ENCODE peak calls at places on chromosomes 7 and 10, in four cellular contexts. V, E, G and H are unnamed samples.
A peak's percentile ranks its signal among the peaks of the same experiment; 100 is the strongest.

GRCh38 chr7:43481905-43482678 is 100.8 kb upstream of the STK17A start:
- DNase-seq in G (no peak), V (no peak), E (no peak), H (peak; percentile 30)

GRCh38 chr10:121112618-121113384 is 261.6 kb downstream of the WDR11 start:
- DNase-seq in G (no peak), E (no peak), V (no peak), H (no peak)

GRCh38 chr7:155534691-155535090 is 11.7 kb downstream of the CNPY1 start:
- DNase-seq in G (no peak), V (no peak), E (no peak), H (no peak)

GRCh38 chr10:42933454-42934340 is 143.2 kb upstream of the RET start:
- DNase-seq in V (peak; percentile 21), G (no peak), E (no peak), H (peak; percentile 19)

GRCh38 chr7:24129597-24129996 is 154.4 kb upstream of the NPY start:
- DNase-seq in V (no peak), E (no peak), G (no peak), H (peak; percentile 22)

GRCh38 chr7:100583132-100584045 is 2.5 kb downstream of the LRCH4 start:
- DNase-seq in V (peak; percentile 50), E (peak; percentile 44), G (no peak), H (peak; percentile 67)

GRCh38 chr10:79299397-79300370 is 47.6 kb upstream of the PPIF start:
- DNase-seq in G (no peak), V (no peak), E (no peak), H (peak; percentile 90)

GRCh38 chr10:11478807-11479206 is 132.6 kb downstream of the USP6NL start:
- DNase-seq in G (no peak), E (no peak), V (no peak), H (no peak)

GRCh38 chr7:95609277-95609971 is 13.1 kb upstream of the PDK4 start:
- DNase-seq in V (peak; percentile 91), G (no peak), E (no peak), H (peak; percentile 29)

GRCh38 chr10:124323145-124323725 is 95.5 kb downstream of the OAT start:
- DNase-seq in G (no peak), E (no peak), V (no peak), H (no peak)

GRCh38 chr10:22620140-22620857 is 94.1 kb downstream of the PIP4K2A start:
- DNase-seq in V (peak; percentile 91), G (peak; percentile 25), E (no peak), H (peak; percentile 95)

GRCh38 chr10:17961551-17962422 is 10.1 kb downstream of the SLC39A12 start:
- DNase-seq in E (no peak), G (no peak), V (no peak), H (peak; percentile 47)

GRCh38 chr7:74294191-74294998 is 5.2 kb downstream of the CLIP2 start:
- DNase-seq in V (no peak), G (peak; percentile 6), E (no peak), H (no peak)

GRCh38 chr7:31099451-31100444 is 47.6 kb downstream of the ADCYAP1R1 start:
- DNase-seq in E (no peak), G (no peak), V (no peak), H (no peak)
- TF ChIP-seq FOS in E (no peak), G (no peak), V (no peak), H (no peak)

DNA sequence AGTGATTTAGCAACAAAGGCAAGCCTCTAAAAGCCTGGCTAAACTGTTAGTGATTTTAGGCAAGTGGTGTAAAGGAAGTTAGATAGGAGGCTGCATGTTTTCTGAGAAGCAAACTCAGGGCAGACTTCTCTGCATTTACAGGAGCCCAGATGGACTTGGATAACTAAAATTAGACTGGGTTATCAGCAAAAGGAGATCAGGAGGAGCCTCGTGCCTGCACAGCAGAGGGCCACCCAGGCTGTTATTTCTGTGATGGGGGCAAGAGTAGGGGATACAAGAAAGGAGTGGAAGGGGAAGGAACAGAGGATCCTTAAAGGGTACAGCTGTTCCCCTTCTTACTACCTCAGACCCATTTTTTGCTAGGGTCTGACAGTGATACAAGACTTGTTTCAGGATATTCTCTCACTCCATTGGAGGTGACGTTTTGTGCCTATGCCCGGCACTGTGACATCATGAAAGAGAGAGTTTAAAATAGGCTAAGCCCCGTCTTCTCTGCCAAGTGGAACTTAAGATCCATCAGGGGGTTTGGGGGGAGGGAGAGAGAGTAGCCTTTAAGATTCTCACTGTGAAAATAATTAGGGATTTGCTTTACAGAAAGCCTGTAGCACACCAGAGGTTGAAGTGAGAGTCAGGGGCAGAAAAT is 49.5 kb upstream of the PDCD4 start:
- DNase-seq in G (no peak), V (no peak), E (no peak), H (no peak)
- TF ChIP-seq FOS in G (no peak), V (no peak), E (no peak), H (no peak)

DNA sequence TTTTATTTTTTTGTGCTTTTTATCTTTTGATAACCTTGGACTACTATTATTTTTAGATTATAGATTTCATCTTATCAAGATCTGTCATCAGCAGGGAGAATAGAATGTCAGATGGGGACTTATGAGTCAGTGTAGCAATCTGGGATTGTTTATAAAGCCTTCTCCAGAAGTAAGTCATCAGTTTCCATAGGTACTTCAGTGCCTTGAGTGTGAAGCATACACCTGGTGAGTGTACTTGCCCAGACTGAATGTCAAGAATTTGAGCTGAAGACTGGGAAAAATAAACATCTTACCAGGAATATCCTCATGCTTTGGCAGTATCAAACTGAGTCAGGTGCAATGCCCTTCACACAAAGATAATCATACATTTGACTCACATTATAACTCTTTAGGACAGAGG is 2.2 kb downstream of the CASD1 start:
- DNase-seq in E (no peak), V (peak; percentile 6), G (no peak), H (peak; percentile 13)
- TF ChIP-seq FOS in E (no peak), V (no peak), G (no peak), H (no peak)

GRCh38 chr10:7572435-7572834 is 94.3 kb downstream of the ITIH5 start:
- DNase-seq in G (no peak), E (no peak), V (no peak), H (no peak)

GRCh38 chr10:7579681-7580080 is 87.1 kb downstream of the ITIH5 start:
- DNase-seq in G (no peak), E (no peak), V (no peak), H (no peak)

GRCh38 chr10:7580520-7580919 is 86.2 kb downstream of the ITIH5 start:
- DNase-seq in E (no peak), G (no peak), V (no peak), H (no peak)

GRCh38 chr10:7577206-7577978 is 89.4 kb downstream of the ITIH5 start:
- DNase-seq in V (no peak), G (no peak), E (no peak), H (no peak)

DNA sequence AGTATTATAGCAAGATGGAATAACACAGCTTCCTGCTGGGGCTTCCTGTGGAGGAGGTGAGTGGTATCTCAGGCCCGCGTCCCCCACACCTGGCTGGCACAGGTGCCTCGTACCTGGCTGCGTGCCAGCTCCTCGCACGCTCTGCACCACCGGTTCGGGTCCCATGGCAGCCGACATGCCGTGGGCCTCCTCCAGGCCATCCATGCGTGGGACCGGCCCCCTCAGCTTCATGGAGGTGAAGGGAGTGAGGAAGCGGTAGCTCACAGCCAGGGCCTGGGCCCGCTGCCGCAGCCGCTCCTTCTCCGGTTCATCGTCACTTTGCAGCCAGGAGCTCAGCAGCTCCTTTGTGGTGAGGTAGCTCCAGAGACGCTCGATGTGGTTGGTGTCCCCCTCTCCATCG is 90.4 kb downstream of the ITIH5 start:
- DNase-seq in E (no peak), V (no peak), G (no peak), H (no peak)
- TF ChIP-seq FOS in E (no peak), V (no peak), G (no peak), H (no peak)

GRCh38 chr7:70387197-70387596 is 744.7 kb upstream of the GALNT17 start:
- DNase-seq in G (no peak), E (no peak), V (no peak), H (no peak)

GRCh38 chr7:70380315-70381027 is 751.5 kb upstream of the GALNT17 start:
- DNase-seq in E (no peak), V (no peak), G (no peak), H (no peak)

GRCh38 chr7:70383947-70384475 is 747.9 kb upstream of the GALNT17 start:
- DNase-seq in E (no peak), V (no peak), G (no peak), H (no peak)

GRCh38 chr7:70383369-70383768 is 748.6 kb upstream of the GALNT17 start:
- DNase-seq in V (no peak), E (no peak), G (no peak), H (no peak)

GRCh38 chr7:70384891-70385290 is 747.1 kb upstream of the GALNT17 start:
- DNase-seq in E (no peak), G (no peak), V (no peak), H (peak; percentile 11)
- TF ChIP-seq FOS in E (no peak), G (no peak), V (no peak), H (no peak)

GRCh38 chr7:1819258-1819841 is 149.3 kb downstream of the ELFN1 start:
- DNase-seq in V (no peak), E (no peak), G (no peak), H (no peak)
- TF ChIP-seq FOS in V (no peak), E (no peak), G (no peak), H (no peak)

DNA sequence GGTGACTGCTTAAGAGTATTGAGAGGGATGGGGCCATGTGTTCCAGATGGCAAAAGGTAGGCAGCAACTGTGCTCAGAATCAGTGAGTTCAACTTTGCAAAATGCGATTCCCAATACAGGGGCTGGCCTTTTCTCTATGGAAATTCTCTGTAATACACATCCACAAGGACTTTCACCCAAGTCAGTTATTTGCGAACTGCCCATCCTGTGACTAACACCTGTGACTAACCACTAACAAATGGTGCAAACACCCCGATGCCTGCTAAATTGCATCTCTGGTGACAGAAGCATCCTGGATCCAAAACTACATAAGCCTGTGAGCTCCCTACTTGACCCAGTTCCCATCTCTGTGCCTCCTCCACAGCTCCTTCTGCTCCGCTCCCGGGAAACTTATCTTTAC is 9.0 kb upstream of the CUZD1 start:
- DNase-seq in E (no peak), V (peak; percentile 54), G (no peak), H (peak; percentile 92)
- TF ChIP-seq FOS in E (no peak), V (peak; percentile 75), G (no peak), H (peak; percentile 33)